ENCODE peak calls at places on chromosomes 1 and 21, in four cellular contexts. M is AG09309, Y is transverse colon, C is kidney epithelial cell. R is an unnamed sample.

GRCh38 chr1:115958866-115959265 is 17.4 kb upstream of the SLC22A15 start:
- DNase-seq in M (no peak), Y (no peak), C (no peak), R (no peak)

GRCh38 chr21:37677006-37677405 is 239.3 kb downstream of the KCNJ6 start:
- DNase-seq in M (no peak), Y (no peak), C (no peak), R (no peak)

GRCh38 chr1:41051022-41051421 is 29.5 kb upstream of the SLFNL1 start:
- DNase-seq in M (no peak), Y (no peak), C (no peak), R (no peak)

GRCh38 chr1:40919475-40920011 is 57.4 kb upstream of the CITED4 start:
- DNase-seq in M (no peak), Y (no peak), C (no peak), R (no peak)

GRCh38 chr1:50976111-50976889 is 6.3 kb downstream of the CDKN2C start:
- DNase-seq in M (no peak), Y (no peak), C (no peak), R (no peak)

GRCh38 chr21:32309906-32310460 is 11.3 kb downstream of the MRAP start:
- DNase-seq in M (no peak), Y (no peak), C (no peak), R (no peak)

GRCh38 chr1:10132852-10133251 is 77.5 kb upstream of the KIF1B start:
- DNase-seq in M (no peak), Y (no peak), C (no peak), R (no peak)

GRCh38 chr1:160711528-160712311 is at the start of gene CD48:
- DNase-seq in M (no peak), Y (no peak), C (no peak), R (no peak)

GRCh38 chr1:229855999-229856650 is 210.9 kb upstream of the GALNT2 start:
- DNase-seq in M (no peak), Y (peak), C (no peak), R (no peak)

GRCh38 chr21:46080171-46081021 is 17.5 kb upstream of the COL6A2 start:
- DNase-seq in M (no peak), Y (no peak), C (no peak), R (no peak)

GRCh38 chr1:1181938-1182410 is 8.3 kb downstream of the TTLL10 start:
- DNase-seq in M (no peak), Y (peak), C (no peak), R (no peak)

GRCh38 chr1:22932803-22933470 is 39.7 kb downstream of the LACTBL1 start:
- DNase-seq in M (no peak), Y (no peak), C (no peak), R (no peak)

GRCh38 chr1:20962576-20963258 is 175.6 kb upstream of the HP1BP3 start:
- DNase-seq in M (peak), Y (no peak), C (no peak), R (no peak)

GRCh38 chr1:60833173-60833572 is 249.2 kb upstream of the NFIA start:
- DNase-seq in M (no peak), Y (peak), C (no peak), R (no peak)

GRCh38 chr1:158121604-158122254 is 59.0 kb upstream of the CD1D start:
- DNase-seq in M (no peak), Y (peak), C (no peak), R (peak)

GRCh38 chr21:34967509-34968289 is 81.4 kb downstream of the RUNX1 start:
- DNase-seq in M (no peak), Y (no peak), C (no peak), R (no peak)

GRCh38 chr1:193062698-193063463 is 3.5 kb downstream of the RO60 start:
- DNase-seq in M (no peak), Y (no peak), C (no peak), R (no peak)

GRCh38 chr1:193054169-193054675 is 4.9 kb downstream of the UCHL5 start:
- DNase-seq in M (no peak), Y (no peak), C (no peak), R (no peak)

GRCh38 chr1:193058529-193059281 is 455 bp downstream of the UCHL5 start:
- DNase-seq in M (no peak), Y (peak), C (no peak), R (peak)

GRCh38 chr1:193060938-193061337 is 1.5 kb downstream of the RO60 start:
- DNase-seq in M (no peak), Y (no peak), C (no peak), R (no peak)

GRCh38 chr1:193059282-193060225 is at the start of the genes RO60 and UCHL5:
- DNase-seq in M (peak), Y (peak), C (peak), R (peak)
- TF ChIP-seq CTCF in M (no peak), Y (no peak), C (peak), R (no peak)

GRCh38 chr1:172582889-172583288 is 49.9 kb downstream of the SUCO start:
- DNase-seq in M (no peak), Y (no peak), C (no peak), R (no peak)
- TF ChIP-seq CTCF in M (no peak), Y (no peak), C (no peak), R (no peak)

GRCh38 chr21:36642777-36643176 is 56.1 kb upstream of the SIM2 start:
- DNase-seq in M (no peak), Y (no peak), C (no peak), R (no peak)

GRCh38 chr21:36641346-36641745 is 57.6 kb upstream of the SIM2 start:
- DNase-seq in M (no peak), Y (no peak), C (no peak), R (no peak)

GRCh38 chr21:36641886-36642285 is 57.0 kb upstream of the SIM2 start:
- DNase-seq in M (no peak), Y (no peak), C (no peak), R (no peak)

GRCh38 chr21:36639769-36640168 is 59.1 kb upstream of the SIM2 start:
- DNase-seq in M (no peak), Y (no peak), C (no peak), R (no peak)

GRCh38 chr21:36640260-36641244 is 58.4 kb upstream of the SIM2 start:
- DNase-seq in M (no peak), Y (no peak), C (no peak), R (no peak)
- TF ChIP-seq CTCF in M (no peak), Y (no peak), C (no peak), R (no peak)

GRCh38 chr1:36211841-36212240 is 12.4 kb upstream of the THRAP3 start:
- DNase-seq in M (no peak), Y (no peak), C (no peak), R (no peak)

GRCh38 chr1:36212782-36213181 is 11.5 kb upstream of the THRAP3 start:
- DNase-seq in M (no peak), Y (no peak), C (no peak), R (no peak)

GRCh38 chr1:36223373-36223995 is 759 bp upstream of the THRAP3 start:
- DNase-seq in M (peak), Y (peak), C (no peak), R (no peak)

GRCh38 chr1:36222481-36223372 is 1.5 kb upstream of the THRAP3 start:
- DNase-seq in M (no peak), Y (peak), C (no peak), R (no peak)

DNA sequence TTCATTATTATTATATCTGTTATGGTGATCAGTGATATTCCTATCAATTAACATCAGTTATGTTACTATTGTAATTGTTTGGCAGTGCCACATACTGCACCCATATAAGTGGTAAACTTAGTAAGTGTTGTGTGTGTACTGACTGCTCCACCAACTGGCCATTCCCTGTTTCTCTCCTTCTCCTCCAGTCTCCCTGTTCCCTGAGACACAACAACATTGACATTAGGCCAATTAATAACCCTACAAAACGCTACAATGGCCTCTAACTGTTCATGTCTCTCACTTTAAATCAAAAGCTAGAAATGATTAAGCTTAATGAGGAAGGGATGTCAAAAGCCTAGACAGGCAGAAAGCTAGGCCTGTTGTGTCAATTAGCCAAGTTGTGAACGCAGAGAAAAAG is 6.6 kb upstream of the THRAP3 start:
- DNase-seq in M (no peak), Y (no peak), C (no peak), R (no peak)
- TF ChIP-seq CTCF in M (peak), Y (no peak), C (peak), R (no peak)

GRCh38 chr1:205272541-205272940 is 44.8 kb downstream of the TMCC2 start:
- DNase-seq in M (no peak), Y (no peak), C (no peak), R (no peak)
- TF ChIP-seq CTCF in M (no peak), Y (no peak), C (no peak), R (no peak)

GRCh38 chr1:36711480-36711879 is 228.8 kb upstream of the CSF3R start:
- DNase-seq in M (no peak), Y (no peak), C (no peak), R (no peak)
- TF ChIP-seq CTCF in M (no peak), Y (no peak), C (no peak), R (no peak)

DNA sequence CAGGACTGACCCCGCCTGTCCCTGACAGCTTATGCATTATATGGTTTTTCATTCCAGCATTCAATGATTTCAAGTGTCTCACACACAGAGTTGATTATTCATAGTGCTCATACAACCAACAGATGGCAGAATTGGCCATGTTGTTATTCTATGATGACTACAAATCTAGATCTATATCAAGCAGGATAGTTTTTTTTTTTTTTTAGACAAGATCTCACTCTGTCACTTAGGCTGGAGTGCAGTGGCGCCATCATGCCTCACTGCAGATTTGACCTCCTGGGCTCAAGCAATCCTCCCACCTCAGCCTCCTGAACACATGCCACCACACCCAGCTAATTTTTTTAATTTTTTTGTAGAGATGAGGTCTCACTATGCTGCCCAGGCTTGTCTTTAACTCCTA is 40.1 kb upstream of the LRRC8D start:
- DNase-seq in M (peak), Y (no peak), C (peak), R (no peak)
- TF ChIP-seq CTCF in M (peak), Y (no peak), C (peak), R (no peak)